ENCODE peak calls at places on chromosomes 4 and X, in four cellular contexts. One of them, this sample, is unnamed.
A peak's percentile ranks its signal among the peaks of the same experiment; 100 is the strongest.

GRCh38 chrX:118637997-118638396 is 89.4 kb upstream of the IL13RA1 start:
- DNase-seq in GM12865: no peak
- DNase-seq in tibial artery: no peak
- DNase-seq in bronchial epithelial cell: peak; percentile 23
- DNase-seq in this sample: no peak

GRCh38 chr4:119046263-119046662 is 89.4 kb upstream of the MYOZ2 start:
- DNase-seq in GM12865: no peak
- DNase-seq in tibial artery: peak; percentile 94
- DNase-seq in bronchial epithelial cell: no peak
- DNase-seq in this sample: no peak

GRCh38 chr4:86934772-86935498 is at the start of gene AFF1:
- DNase-seq in GM12865: peak; percentile 98
- DNase-seq in tibial artery: peak; percentile 98
- DNase-seq in bronchial epithelial cell: peak; percentile 72
- DNase-seq in this sample: peak; percentile 88

GRCh38 chr4:148060264-148061138 is 328.6 kb downstream of the ARHGAP10 start:
- DNase-seq in GM12865: peak; percentile 54
- DNase-seq in tibial artery: no peak
- DNase-seq in bronchial epithelial cell: peak; percentile 76
- DNase-seq in this sample: peak; percentile 7

GRCh38 chr4:157978680-157979361 is 194.0 kb downstream of the GASK1B start:
- DNase-seq in GM12865: peak; percentile 63
- DNase-seq in tibial artery: no peak
- DNase-seq in bronchial epithelial cell: peak; percentile 60
- DNase-seq in this sample: peak; percentile 29

GRCh38 chr4:145324161-145324560 is 143.8 kb upstream of the OTUD4 start:
- DNase-seq in GM12865: no peak
- DNase-seq in tibial artery: no peak
- DNase-seq in bronchial epithelial cell: no peak
- DNase-seq in this sample: no peak

GRCh38 chr4:119580293-119580692 is 48.3 kb downstream of the PDE5A start:
- DNase-seq in GM12865: no peak
- DNase-seq in tibial artery: no peak
- DNase-seq in bronchial epithelial cell: no peak
- DNase-seq in this sample: no peak

GRCh38 chr4:182207806-182208483 is 35.3 kb upstream of the TENM3 start:
- DNase-seq in GM12865: no peak
- DNase-seq in tibial artery: no peak
- DNase-seq in bronchial epithelial cell: peak; percentile 62
- DNase-seq in this sample: no peak

GRCh38 chr4:107034982-107035710 is 967 bp downstream of the DKK2 start:
- DNase-seq in GM12865: no peak
- DNase-seq in tibial artery: no peak
- DNase-seq in bronchial epithelial cell: no peak
- DNase-seq in this sample: no peak

GRCh38 chr4:150283689-150284088 is 205.4 kb downstream of the DCLK2 start:
- DNase-seq in GM12865: no peak
- DNase-seq in tibial artery: no peak
- DNase-seq in bronchial epithelial cell: no peak
- DNase-seq in this sample: no peak

GRCh38 chr4:123446791-123447474 is 50.3 kb downstream of the SPRY1 start:
- DNase-seq in GM12865: no peak
- DNase-seq in tibial artery: no peak
- DNase-seq in bronchial epithelial cell: no peak
- DNase-seq in this sample: no peak

GRCh38 chrX:7852166-7852565 is 9.2 kb downstream of the VCX start:
- DNase-seq in GM12865: no peak
- DNase-seq in tibial artery: no peak
- DNase-seq in bronchial epithelial cell: no peak
- DNase-seq in this sample: no peak

GRCh38 chr4:70392057-70392776 is 5.5 kb upstream of the OPRPN start:
- DNase-seq in GM12865: peak; percentile 41
- DNase-seq in tibial artery: no peak
- DNase-seq in bronchial epithelial cell: no peak
- DNase-seq in this sample: no peak

GRCh38 chr4:147831452-147832192 is 99.7 kb downstream of the ARHGAP10 start:
- DNase-seq in GM12865: no peak
- DNase-seq in tibial artery: peak; percentile 73
- DNase-seq in bronchial epithelial cell: peak; percentile 94
- DNase-seq in this sample: peak; percentile 26

GRCh38 chrX:3815896-3816664 is 102.6 kb upstream of the PRKX start:
- DNase-seq in GM12865: peak; percentile 51
- DNase-seq in tibial artery: peak; percentile 67
- DNase-seq in bronchial epithelial cell: no peak
- DNase-seq in this sample: peak; percentile 59

GRCh38 chr4:36812153-36812552 is 432.4 kb upstream of the NWD2 start:
- DNase-seq in GM12865: no peak
- DNase-seq in tibial artery: no peak
- DNase-seq in bronchial epithelial cell: no peak
- DNase-seq in this sample: no peak

GRCh38 chrX:18426004-18426320 is 554 bp downstream of the CDKL5 start:
- DNase-seq in GM12865: peak; percentile 3
- DNase-seq in tibial artery: no peak
- DNase-seq in bronchial epithelial cell: no peak
- DNase-seq in this sample: no peak

GRCh38 chr4:90438540-90438939 is 311.3 kb downstream of the CCSER1 start:
- DNase-seq in GM12865: no peak
- DNase-seq in tibial artery: no peak
- DNase-seq in bronchial epithelial cell: no peak
- DNase-seq in this sample: no peak

GRCh38 chr4:190019023-190019858 is 7.8 kb downstream of the FRG2 start:
- DNase-seq in GM12865: no peak
- DNase-seq in tibial artery: no peak
- DNase-seq in bronchial epithelial cell: no peak
- DNase-seq in this sample: no peak

GRCh38 chr4:1356181-1356998 is 9.4 kb downstream of the UVSSA start:
- DNase-seq in GM12865: peak; percentile 44
- DNase-seq in tibial artery: no peak
- DNase-seq in bronchial epithelial cell: no peak
- DNase-seq in this sample: peak; percentile 48

GRCh38 chr4:20251796-20252655 is at the start of gene SLIT2:
- DNase-seq in GM12865: peak; percentile 48
- DNase-seq in tibial artery: peak; percentile 92
- DNase-seq in bronchial epithelial cell: peak; percentile 35
- DNase-seq in this sample: peak; percentile 72

GRCh38 chrX:98607739-98608138 is 1724.0 kb downstream of the RPA4 start:
- DNase-seq in GM12865: no peak
- DNase-seq in tibial artery: no peak
- DNase-seq in bronchial epithelial cell: no peak
- DNase-seq in this sample: no peak

GRCh38 chrX:154602766-154603437 is 16.2 kb downstream of the CTAG1B start:
- DNase-seq in GM12865: no peak
- DNase-seq in tibial artery: no peak
- DNase-seq in bronchial epithelial cell: no peak
- DNase-seq in this sample: no peak

GRCh38 chr4:159384619-159385018 is 281.7 kb downstream of the RAPGEF2 start:
- DNase-seq in GM12865: no peak
- DNase-seq in tibial artery: no peak
- DNase-seq in bronchial epithelial cell: no peak
- DNase-seq in this sample: no peak
- TF ChIP-seq CTCF in GM12865: no peak
- TF ChIP-seq CTCF in tibial artery: no peak
- TF ChIP-seq CTCF in bronchial epithelial cell: no peak
- TF ChIP-seq CTCF in this sample: no peak

DNA sequence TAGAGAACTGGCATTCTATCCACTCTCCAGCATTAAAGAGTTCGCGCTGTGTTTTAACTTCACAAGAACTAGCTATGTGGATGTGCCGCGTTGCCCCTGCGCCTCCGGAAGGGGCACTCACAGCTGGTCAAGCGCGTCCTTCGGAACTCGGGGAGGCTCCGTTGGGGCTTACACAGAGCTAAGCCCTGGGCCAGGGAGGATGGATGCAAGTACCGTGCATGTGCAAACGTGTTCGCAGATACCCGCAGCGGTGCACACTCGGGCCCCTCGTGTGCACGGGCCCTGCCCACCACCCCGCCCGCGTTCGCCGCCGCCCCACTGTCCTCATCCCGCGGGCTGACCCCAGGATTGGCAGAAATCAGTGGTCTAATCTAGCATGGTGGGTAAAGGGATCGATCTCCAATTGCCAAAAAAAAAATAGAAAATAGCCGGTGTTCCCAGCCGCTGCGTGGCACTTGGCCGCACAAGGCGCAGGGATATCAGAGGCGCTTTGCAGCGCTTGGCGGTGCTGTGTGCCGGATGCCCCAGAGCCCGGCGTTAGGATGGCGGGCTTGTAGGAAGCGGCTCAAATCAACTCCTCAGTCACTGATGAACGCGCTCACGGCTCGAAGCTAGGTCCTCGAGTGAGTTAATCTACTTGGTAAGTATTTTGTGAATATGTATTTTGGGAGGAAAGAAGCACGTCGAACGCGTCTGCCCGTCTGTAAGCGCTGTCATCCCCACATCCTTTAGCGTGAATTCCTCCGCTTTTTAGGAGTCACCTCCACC is 988 bp upstream of the PCDH10 start:
- DNase-seq in GM12865: no peak
- DNase-seq in tibial artery: peak; percentile 67
- DNase-seq in bronchial epithelial cell: no peak
- DNase-seq in this sample: no peak
- TF ChIP-seq CTCF in GM12865: no peak
- TF ChIP-seq CTCF in tibial artery: peak; percentile 6
- TF ChIP-seq CTCF in bronchial epithelial cell: no peak
- TF ChIP-seq CTCF in this sample: no peak

GRCh38 chrX:65195621-65196020 is 219.4 kb upstream of the ZC4H2 start:
- DNase-seq in GM12865: no peak
- DNase-seq in tibial artery: no peak
- DNase-seq in bronchial epithelial cell: no peak
- DNase-seq in this sample: no peak

GRCh38 chrX:65194547-65194946 is 218.3 kb upstream of the ZC4H2 start:
- DNase-seq in GM12865: no peak
- DNase-seq in tibial artery: no peak
- DNase-seq in bronchial epithelial cell: no peak
- DNase-seq in this sample: no peak

DNA sequence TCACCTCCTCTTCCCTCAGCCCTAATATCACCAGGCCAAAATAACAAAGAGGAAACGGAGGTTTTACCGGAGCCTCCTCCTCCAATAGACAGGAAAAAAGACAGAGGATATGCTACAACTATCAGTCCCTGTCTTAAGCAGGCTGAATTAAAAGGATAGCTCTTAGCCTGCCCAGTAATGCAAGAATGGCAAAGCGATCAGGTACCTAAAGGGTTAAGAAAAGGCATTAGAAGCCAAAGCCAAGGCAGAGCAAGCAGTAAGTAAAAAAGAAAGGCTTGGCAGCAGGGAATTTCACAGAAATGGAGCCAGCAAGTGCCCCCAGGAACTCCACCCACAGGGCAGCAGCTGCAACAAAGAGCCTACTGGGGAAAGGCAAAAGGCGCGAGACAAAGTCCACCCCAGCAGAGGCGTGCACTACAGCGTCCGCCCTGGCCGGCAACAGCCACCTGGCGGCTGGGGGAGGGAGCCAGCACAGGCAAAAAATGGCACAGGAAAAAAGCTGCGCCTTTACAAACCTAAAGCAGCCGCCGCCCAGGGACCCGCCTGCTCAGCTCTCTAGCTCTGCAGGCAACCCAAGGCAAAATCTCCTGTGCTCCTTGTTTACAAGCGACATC is 220.6 kb upstream of the ZC4H2 start:
- DNase-seq in GM12865: peak; percentile 0
- DNase-seq in tibial artery: no peak
- DNase-seq in bronchial epithelial cell: no peak
- DNase-seq in this sample: peak; percentile 37
- TF ChIP-seq CTCF in GM12865: no peak
- TF ChIP-seq CTCF in tibial artery: no peak
- TF ChIP-seq CTCF in bronchial epithelial cell: peak; percentile 27
- TF ChIP-seq CTCF in this sample: no peak

GRCh38 chrX:145919400-145919799 is 101.8 kb downstream of the SLITRK2 start:
- DNase-seq in GM12865: no peak
- DNase-seq in tibial artery: no peak
- DNase-seq in bronchial epithelial cell: no peak
- DNase-seq in this sample: no peak

GRCh38 chrX:145923376-145923775 is 105.7 kb downstream of the SLITRK2 start:
- DNase-seq in GM12865: no peak
- DNase-seq in tibial artery: no peak
- DNase-seq in bronchial epithelial cell: no peak
- DNase-seq in this sample: no peak
- TF ChIP-seq CTCF in GM12865: no peak
- TF ChIP-seq CTCF in tibial artery: no peak
- TF ChIP-seq CTCF in bronchial epithelial cell: no peak
- TF ChIP-seq CTCF in this sample: no peak

DNA sequence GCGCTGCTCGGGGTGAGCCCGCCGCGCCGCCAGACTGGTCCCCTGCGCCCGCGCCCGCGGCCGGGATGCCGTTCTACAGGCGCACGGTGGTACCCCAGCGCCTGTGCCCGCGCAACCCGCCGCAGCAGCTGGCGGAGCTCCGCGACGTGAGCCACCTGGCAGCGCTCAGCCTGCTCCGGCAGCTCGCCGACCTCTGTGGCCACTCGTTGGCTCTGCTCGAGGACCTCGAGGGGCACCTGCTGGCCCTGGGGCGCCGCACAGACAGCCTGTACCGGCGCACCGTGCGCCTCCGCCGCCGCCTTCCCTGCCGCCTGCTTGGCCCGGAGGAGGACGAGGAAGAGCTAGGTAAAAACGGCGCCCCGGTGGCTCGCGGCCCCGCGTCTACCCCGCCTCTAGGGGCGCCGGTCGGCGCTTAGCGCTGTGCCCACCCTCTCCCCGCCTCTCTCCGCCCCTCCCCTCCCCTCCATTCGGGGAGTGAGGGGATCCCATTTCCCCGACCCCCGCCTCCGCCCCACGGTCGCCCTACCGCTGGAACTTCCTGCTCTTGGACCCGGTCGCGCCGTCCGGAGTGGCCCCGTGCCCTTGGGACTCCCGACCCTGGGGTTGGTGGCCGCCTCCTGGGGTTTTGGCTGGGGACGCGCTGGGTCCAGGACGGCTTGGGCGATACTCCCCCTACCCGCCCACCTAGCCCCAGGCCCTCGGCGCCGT is 532 bp downstream of the NHSL2 start:
- DNase-seq in GM12865: no peak
- DNase-seq in tibial artery: no peak
- DNase-seq in bronchial epithelial cell: no peak
- DNase-seq in this sample: peak; percentile 54
- TF ChIP-seq CTCF in GM12865: no peak
- TF ChIP-seq CTCF in tibial artery: no peak
- TF ChIP-seq CTCF in bronchial epithelial cell: peak; percentile 11
- TF ChIP-seq CTCF in this sample: peak; percentile 37

GRCh38 chr4:11252149-11252548 is 176.5 kb downstream of the HS3ST1 start:
- DNase-seq in GM12865: peak; percentile 41
- DNase-seq in tibial artery: no peak
- DNase-seq in bronchial epithelial cell: no peak
- DNase-seq in this sample: no peak
- TF ChIP-seq CTCF in GM12865: no peak
- TF ChIP-seq CTCF in tibial artery: no peak
- TF ChIP-seq CTCF in bronchial epithelial cell: no peak
- TF ChIP-seq CTCF in this sample: no peak

GRCh38 chr4:42843694-42844093 is 48.8 kb upstream of the GRXCR1 start:
- DNase-seq in GM12865: no peak
- DNase-seq in tibial artery: no peak
- DNase-seq in bronchial epithelial cell: no peak
- DNase-seq in this sample: no peak
- TF ChIP-seq CTCF in GM12865: no peak
- TF ChIP-seq CTCF in tibial artery: no peak
- TF ChIP-seq CTCF in bronchial epithelial cell: no peak
- TF ChIP-seq CTCF in this sample: no peak

GRCh38 chrX:136577562-136577961 is 45.5 kb downstream of the VGLL1 start:
- DNase-seq in GM12865: peak; percentile 69
- DNase-seq in tibial artery: peak; percentile 63
- DNase-seq in bronchial epithelial cell: peak; percentile 39
- DNase-seq in this sample: peak; percentile 62

GRCh38 chrX:136574548-136574947 is 42.5 kb downstream of the VGLL1 start:
- DNase-seq in GM12865: no peak
- DNase-seq in tibial artery: no peak
- DNase-seq in bronchial epithelial cell: no peak
- DNase-seq in this sample: peak; percentile 2

GRCh38 chrX:136572030-136572429 is 40.0 kb downstream of the VGLL1 start:
- DNase-seq in GM12865: no peak
- DNase-seq in tibial artery: no peak
- DNase-seq in bronchial epithelial cell: no peak
- DNase-seq in this sample: no peak
- TF ChIP-seq CTCF in GM12865: peak; percentile 5
- TF ChIP-seq CTCF in tibial artery: no peak
- TF ChIP-seq CTCF in bronchial epithelial cell: no peak
- TF ChIP-seq CTCF in this sample: peak; percentile 14